ENCODE peak calls at places on chromosomes 2 and 18, in four cellular contexts. W is stimulated activated CD4-positive, alpha-beta T cell treated with anti-CD3 and anti-CD28 coated beads, TNF-alpha, amount 100 ng/mL, for 24 hours; E is NCI-H1436 treated with DMSO at 0.1 percent for 48 hours; H is M059J. S is an unnamed sample.

GRCh38 chr2:100580474-100581264 is 17.9 kb downstream of the PDCL3 start:
- DNase-seq in H (no peak), E (no peak), W (no peak), S (no peak)

GRCh38 chr18:70377857-70378701 is 89.2 kb downstream of the SOCS6 start:
- DNase-seq in H (no peak), W (no peak), E (no peak), S (no peak)

GRCh38 chr2:144835634-144836351 is 315.9 kb upstream of the ZEB2 start:
- DNase-seq in E (no peak), W (no peak), H (peak; percentile 65), S (peak; percentile 54)

GRCh38 chr2:161426416-161426787 is 10.3 kb downstream of the TBR1 start:
- DNase-seq in H (no peak), E (no peak), W (no peak), S (no peak)

GRCh38 chr18:74476154-74476553 is 19.0 kb upstream of the DIPK1C start:
- DNase-seq in E (no peak), H (no peak), W (no peak), S (peak; percentile 45)

GRCh38 chr2:225010804-225011203 is 31.5 kb downstream of the DOCK10 start:
- DNase-seq in W (no peak), H (peak; percentile 82), E (no peak), S (peak; percentile 96)

GRCh38 chr2:104755026-104755856 is 98.7 kb upstream of the POU3F3 start:
- DNase-seq in H (peak; percentile 14), W (no peak), E (no peak), S (no peak)

GRCh38 chr2:207265849-207266248 is 100.1 kb upstream of the KLF7 start:
- DNase-seq in W (no peak), H (no peak), E (no peak), S (peak; percentile 89)

GRCh38 chr2:46297546-46298271 is 502 bp downstream of the EPAS1 start:
- DNase-seq in W (peak; percentile 37), E (no peak), H (peak; percentile 31), S (peak; percentile 55)

GRCh38 chr18:3250237-3251107 is 2.9 kb downstream of the MYL12A start:
- DNase-seq in W (no peak), H (peak; percentile 76), E (no peak), S (peak; percentile 88)

GRCh38 chr2:72214429-72215143 is 66.9 kb upstream of the CYP26B1 start:
- DNase-seq in H (peak; percentile 74), W (no peak), E (no peak), S (peak; percentile 9)

GRCh38 chr2:173427887-173428683 is 73.4 kb downstream of the CDCA7 start:
- DNase-seq in E (no peak), H (peak; percentile 66), W (no peak), S (peak; percentile 18)

GRCh38 chr2:109480486-109481195 is 133.1 kb downstream of the SEPTIN10 start:
- DNase-seq in E (no peak), W (no peak), H (no peak), S (no peak)

GRCh38 chr2:223692227-223692947 is 90.2 kb upstream of the SCG2 start:
- DNase-seq in H (peak; percentile 65), W (no peak), E (no peak), S (peak; percentile 78)

GRCh38 chr2:609520-610280 is 67.5 kb downstream of the TMEM18 start:
- DNase-seq in H (no peak), W (no peak), E (no peak), S (no peak)

GRCh38 chr18:74281639-74282358 is 10.0 kb downstream of the CYB5A start:
- DNase-seq in W (no peak), E (no peak), H (no peak), S (no peak)

GRCh38 chr2:186347472-186347871 is 138.6 kb upstream of the ZC3H15 start:
- DNase-seq in E (peak; percentile 53), H (peak; percentile 39), W (no peak), S (peak; percentile 8)